ENCODE peak calls at places on chromosomes 2 and 18, in eight cellular contexts. R, G, C, A, P, Y, J and E are unnamed samples.

GRCh38 chr2:27705851-27706622 is 42.3 kb downstream of the SLC4A1AP start:
- DNase-seq in J (peak; percentile 68), C (peak; percentile 98), Y (no peak), A (no peak), G (no peak), P (no peak), R (peak; percentile 91), E (no peak)

GRCh38 chr18:49135871-49136270 is 185.1 kb upstream of the SMAD7 start:
- DNase-seq in J (no peak), P (no peak), Y (no peak), R (no peak), G (peak; percentile 59), A (no peak), C (peak; percentile 57), E (no peak)

GRCh38 chr18:10304853-10305252 is 149.6 kb upstream of the APCDD1 start:
- DNase-seq in G (no peak), P (no peak), J (no peak), C (peak; percentile 96), R (peak; percentile 72), Y (no peak), A (no peak), E (no peak)

GRCh38 chr2:240155080-240156025 is 14.9 kb upstream of the OTOS start:
- DNase-seq in C (no peak), Y (no peak), J (peak; percentile 24), G (no peak), A (peak; percentile 37), P (no peak), R (no peak), E (no peak)

GRCh38 chr18:44130365-44130942 is 550.2 kb upstream of the SETBP1 start:
- DNase-seq in P (peak; percentile 36), A (no peak), C (peak; percentile 60), J (peak; percentile 34), G (peak; percentile 80), Y (no peak), R (no peak), E (no peak)

GRCh38 chr2:86622878-86623548 is 652 bp downstream of the RNF103 start:
- DNase-seq in C (no peak), P (no peak), Y (peak; percentile 36), R (peak; percentile 57), J (peak; percentile 46), G (no peak), A (peak; percentile 85), E (peak; percentile 68)

GRCh38 chr18:56652802-56653201 is 1.6 kb downstream of the WDR7 start:
- DNase-seq in C (no peak), G (no peak), R (no peak), J (no peak), P (no peak), Y (no peak), A (no peak), E (no peak)

GRCh38 chr18:44915213-44915612 is 234.5 kb downstream of the SETBP1 start:
- DNase-seq in R (no peak), A (no peak), J (no peak), C (peak; percentile 29), Y (no peak), G (no peak), P (no peak), E (no peak)

GRCh38 chr2:175698076-175698475 is 304.0 kb downstream of the LNPK start:
- DNase-seq in G (no peak), Y (no peak), A (no peak), R (no peak), C (no peak), P (no peak), J (no peak), E (no peak)

GRCh38 chr2:197246405-197246804 is 64.2 kb downstream of the ANKRD44 start:
- DNase-seq in Y (no peak), J (no peak), C (no peak), G (no peak), A (no peak), R (no peak), P (no peak), E (no peak)

GRCh38 chr2:235827585-235827992 is 333.7 kb downstream of the AGAP1 start:
- DNase-seq in A (no peak), C (peak; percentile 50), G (no peak), R (no peak), Y (no peak), J (no peak), P (no peak), E (no peak)

GRCh38 chr2:150484461-150484931 is 3.0 kb downstream of the RND3 start:
- DNase-seq in P (no peak), R (no peak), J (no peak), C (no peak), A (no peak), G (peak; percentile 20), Y (no peak), E (no peak)

GRCh38 chr2:22124003-22124402 is 1000.2 kb downstream of the TDRD15 start:
- DNase-seq in J (peak; percentile 19), Y (no peak), R (no peak), C (no peak), P (no peak), G (no peak), A (no peak), E (no peak)

GRCh38 chr18:9526458-9526857 is 51.1 kb downstream of the RALBP1 start:
- DNase-seq in J (no peak), R (no peak), C (no peak), G (no peak), Y (no peak), A (no peak), P (no peak), E (no peak)

GRCh38 chr18:25535495-25535894 is 183.5 kb upstream of the ZNF521 start:
- DNase-seq in Y (no peak), R (no peak), P (no peak), J (no peak), A (no peak), C (no peak), G (peak; percentile 43), E (no peak)

GRCh38 chr2:216352653-216353270 is 19.5 kb downstream of the MARCHF4 start:
- DNase-seq in A (no peak), P (no peak), G (no peak), C (no peak), Y (no peak), R (no peak), J (no peak), E (no peak)

GRCh38 chr2:54522624-54523281 is 66.6 kb downstream of the SPTBN1 start:
- DNase-seq in C (peak; percentile 48), G (peak; percentile 65), Y (peak; percentile 33), J (peak; percentile 46), P (peak; percentile 80), A (peak; percentile 71), R (no peak), E (peak; percentile 53)

GRCh38 chr2:85216051-85216431 is 82.8 kb downstream of the TCF7L1 start:
- DNase-seq in G (no peak), P (no peak), J (no peak), Y (no peak), A (no peak), C (peak; percentile 6), R (no peak), E (no peak)

GRCh38 chr2:125681976-125682805 is 973.8 kb upstream of the GYPC start:
- DNase-seq in G (no peak), R (no peak), J (no peak), C (no peak), P (no peak), Y (no peak), A (no peak), E (no peak)

GRCh38 chr2:37827911-37828411 is 97.1 kb upstream of the RMDN2 start:
- DNase-seq in G (no peak), R (no peak), Y (no peak), J (no peak), P (no peak), A (no peak), C (peak; percentile 67), E (no peak)

GRCh38 chr2:236633764-236634163 is 64.1 kb downstream of the ACKR3 start:
- DNase-seq in A (peak; percentile 27), P (no peak), Y (no peak), R (peak; percentile 9), J (no peak), C (no peak), G (no peak), E (no peak)

GRCh38 chr2:110153416-110153815 is 37.8 kb upstream of the MALL start:
- DNase-seq in P (no peak), J (no peak), C (peak; percentile 4), R (no peak), G (no peak), A (no peak), Y (no peak), E (no peak)